ENCODE peak calls at places on chromosome 20, in five cellular contexts. X is GM06990, W is fibroblast of pulmonary artery, B is osteocyte, C is heart right ventricle. R is an unnamed sample.

GRCh38 chr20:2509794-2510193 is 1.1 kb upstream of the ZNF343 start:
- DNase-seq in X (no peak), W (no peak), C (no peak), B (no peak), R (no peak)

GRCh38 chr20:54174452-54175175 is 828 bp upstream of the CYP24A1 start:
- DNase-seq in C (no peak), X (no peak), B (no peak), W (no peak), R (no peak)

GRCh38 chr20:36471885-36472642 is 69.3 kb upstream of the MYL9 start:
- DNase-seq in W (no peak), C (no peak), X (no peak), B (no peak), R (no peak)

GRCh38 chr20:5745416-5745968 is 4.7 kb upstream of the SHLD1 start:
- DNase-seq in W (no peak), C (no peak), X (no peak), B (no peak), R (no peak)

GRCh38 chr20:1473821-1474220 is 7.2 kb upstream of the NSFL1C start:
- DNase-seq in W (no peak), X (no peak), B (no peak), C (no peak), R (no peak)

GRCh38 chr20:57649617-57650015 is 29.4 kb upstream of the ZBP1 start:
- DNase-seq in B (peak), C (no peak), X (no peak), W (no peak), R (peak)

GRCh38 chr20:63854069-63854765 is 7.1 kb upstream of the ABHD16B start:
- DNase-seq in W (no peak), B (no peak), X (peak), C (peak), R (peak)

GRCh38 chr20:41360831-41361756 is 5.5 kb downstream of the EMILIN3 start:
- DNase-seq in X (no peak), W (no peak), B (no peak), C (no peak), R (no peak)

GRCh38 chr20:61598586-61598985 is 346.5 kb downstream of the CDH4 start:
- DNase-seq in B (no peak), X (no peak), W (no peak), C (no peak), R (no peak)

GRCh38 chr20:60057866-60058807 is 99.9 kb downstream of the CDH26 start:
- DNase-seq in W (peak), C (peak), X (peak), B (peak), R (no peak)

GRCh38 chr20:1466211-1467081 is at the start of gene NSFL1C:
- DNase-seq in C (peak), B (peak), X (peak), W (peak), R (peak)

GRCh38 chr20:13353261-13353945 is 132.3 kb downstream of the ISM1 start:
- DNase-seq in X (no peak), C (no peak), W (no peak), B (no peak), R (no peak)

GRCh38 chr20:39800548-39800947 is 838.4 kb downstream of the DHX35 start:
- DNase-seq in B (no peak), C (peak), X (no peak), W (peak), R (peak)

GRCh38 chr20:16982091-16982726 is 234.1 kb downstream of the OTOR start:
- DNase-seq in W (no peak), B (no peak), X (no peak), C (no peak), R (no peak)

GRCh38 chr20:6664574-6664973 is 102.9 kb upstream of the BMP2 start:
- DNase-seq in C (no peak), X (no peak), B (no peak), W (no peak), R (no peak)

GRCh38 chr20:62603021-62603906 is 39.0 kb upstream of the SLCO4A1 start:
- DNase-seq in B (no peak), X (no peak), W (no peak), C (peak), R (peak)

GRCh38 chr20:34111057-34111711 is 859 bp downstream of the EIF2S2 start:
- DNase-seq in X (no peak), W (peak), B (no peak), C (peak), R (no peak)

GRCh38 chr20:18007534-18008292 is 38.9 kb downstream of the MGME1 start:
- DNase-seq in W (no peak), X (no peak), C (peak), B (no peak), R (no peak)

GRCh38 chr20:634526-634925 is 18.5 kb downstream of the SRXN1 start:
- DNase-seq in B (no peak), X (no peak), C (no peak), W (no peak), R (no peak)

GRCh38 chr20:64049060-64049886 is at the start of gene SOX18:
- DNase-seq in X (no peak), B (no peak), W (peak), C (peak), R (peak)

GRCh38 chr20:47879771-47880170 is 94.5 kb upstream of the SULF2 start:
- DNase-seq in C (no peak), B (no peak), X (no peak), W (no peak), R (no peak)

GRCh38 chr20:15564981-15565380 is 1008.3 kb downstream of the KIF16B start:
- DNase-seq in B (no peak), C (no peak), W (no peak), X (peak), R (peak)

GRCh38 chr20:58650181-58650775 is 805 bp upstream of the STX16 start:
- DNase-seq in B (peak), C (peak), W (no peak), X (peak), R (peak)

GRCh38 chr20:60446273-60447111 is 488.3 kb downstream of the CDH26 start:
- DNase-seq in C (no peak), X (peak), B (no peak), W (no peak), R (no peak)

GRCh38 chr20:58523916-58524315 is 8.7 kb upstream of the APCDD1L start:
- DNase-seq in X (no peak), C (no peak), W (peak), B (no peak), R (no peak)

GRCh38 chr20:5156670-5157448 is 30.1 kb downstream of the CDS2 start:
- DNase-seq in B (no peak), C (no peak), X (no peak), W (peak), R (no peak)

DNA sequence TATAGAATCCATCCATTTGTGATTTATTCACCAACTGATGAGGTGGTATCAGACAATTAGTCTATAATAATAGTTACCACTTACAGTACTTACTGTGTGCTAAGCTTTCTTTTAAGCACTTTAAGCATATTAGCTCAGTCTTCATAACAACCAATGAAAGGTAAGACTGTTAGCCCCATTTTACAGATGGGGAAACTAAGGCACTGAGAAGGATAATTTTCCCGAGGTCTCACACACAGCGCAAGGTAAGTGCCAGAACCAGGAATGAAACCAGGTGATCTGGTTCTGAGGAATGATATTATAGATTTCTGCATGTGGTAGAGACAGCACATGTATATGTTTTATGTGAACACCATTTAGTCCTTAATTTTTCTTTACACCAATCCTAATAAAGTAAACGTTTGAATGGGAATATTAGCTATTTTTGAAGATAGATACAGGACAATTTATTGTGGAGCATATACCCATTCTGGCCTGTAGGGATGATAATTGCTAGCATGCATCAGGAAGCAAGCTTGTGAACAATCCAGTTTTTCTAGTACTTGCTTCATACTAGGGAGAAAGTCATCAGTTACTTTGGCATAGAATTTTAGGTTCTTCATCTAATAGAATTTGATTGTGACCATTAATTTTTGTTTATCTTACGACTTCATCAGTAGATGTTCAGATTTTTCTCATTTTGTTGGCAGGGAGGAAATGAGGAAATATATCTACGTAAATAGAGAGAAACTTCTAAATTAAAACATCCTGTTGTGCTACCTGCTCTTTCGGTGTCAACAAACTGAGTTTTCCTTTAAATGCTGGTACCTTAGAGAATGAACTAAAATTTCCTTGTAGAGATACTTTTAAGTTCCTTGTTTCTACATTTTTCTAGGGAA is 3.0 kb downstream of the YWHAB start:
- DNase-seq in W (peak), X (no peak), C (no peak), B (no peak), R (no peak)
- TF ChIP-seq CTCF in W (peak), X (peak), C (no peak), B (peak), R (no peak)

GRCh38 chr20:46090095-46090388 is 280 bp upstream of the NCOA5 start:
- DNase-seq in X (no peak), W (no peak), C (no peak), B (no peak), R (no peak)
- TF ChIP-seq CTCF in X (no peak), W (no peak), C (no peak), B (no peak), R (no peak)

DNA sequence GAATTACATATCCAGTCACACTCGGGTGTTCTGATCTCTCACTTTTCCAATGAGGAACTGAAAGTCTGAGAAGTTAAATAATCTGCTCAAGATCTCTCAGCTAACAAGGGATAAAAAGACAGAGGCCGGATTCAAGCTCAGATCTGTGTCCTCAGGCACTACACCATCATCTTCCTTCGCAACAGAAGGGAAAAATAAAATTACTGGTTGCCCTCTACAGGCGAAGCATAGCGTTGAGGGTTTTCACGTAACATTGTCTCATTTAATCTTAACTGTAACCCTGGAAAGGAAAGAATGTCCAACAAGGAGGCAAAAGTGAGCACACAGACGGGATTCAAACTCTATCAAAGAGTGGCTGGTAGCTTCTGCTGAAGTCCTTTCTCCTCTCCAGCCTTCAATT is 67.8 kb upstream of the ANKEF1 start:
- DNase-seq in X (no peak), W (peak), C (no peak), B (no peak), R (no peak)
- TF ChIP-seq CTCF in X (peak), W (peak), C (no peak), B (peak), R (no peak)

GRCh38 chr20:3904224-3904623 is 15.0 kb downstream of the PANK2 start:
- DNase-seq in B (no peak), X (no peak), W (no peak), C (no peak), R (no peak)
- TF ChIP-seq CTCF in B (no peak), X (no peak), W (no peak), C (no peak), R (no peak)

GRCh38 chr20:50229156-50229605 is 38.6 kb downstream of the CEBPB start:
- DNase-seq in W (no peak), C (no peak), B (no peak), X (no peak), R (no peak)
- TF ChIP-seq CTCF in W (no peak), C (no peak), B (no peak), X (no peak), R (no peak)

GRCh38 chr20:32707691-32708581 is 34.2 kb upstream of the C20orf203 start:
- DNase-seq in X (no peak), B (no peak), W (peak), C (peak), R (no peak)

GRCh38 chr20:32706486-32706885 is 32.7 kb upstream of the C20orf203 start:
- DNase-seq in C (no peak), B (no peak), X (no peak), W (no peak), R (no peak)

GRCh38 chr20:32697608-32698007 is 23.9 kb upstream of the C20orf203 start:
- DNase-seq in B (no peak), X (no peak), C (no peak), W (no peak), R (no peak)

GRCh38 chr20:32702706-32703425 is 29.1 kb upstream of the C20orf203 start:
- DNase-seq in C (no peak), B (no peak), W (no peak), X (no peak), R (no peak)
- TF ChIP-seq CTCF in C (no peak), B (no peak), W (no peak), X (no peak), R (no peak)

GRCh38 chr20:25296094-25297093 is 48.5 kb downstream of the PYGB start:
- DNase-seq in B (no peak), W (no peak), C (no peak), X (no peak), R (peak)
- TF ChIP-seq CTCF in B (peak), W (peak), C (peak), X (peak), R (peak)

R was measured in GM13976.